ENCODE peak calls at places on chromosome 14, in five cellular contexts. O, Z, Q, G and S are unnamed samples.

GRCh38 chr14:58639842-58640484 is 2.2 kb downstream of the DACT1 start:
- DNase-seq in G (peak), Q (peak), Z (peak), O (peak), S (peak)

GRCh38 chr14:94103554-94104165 is 6.9 kb upstream of the IFI27 start:
- DNase-seq in Q (peak), Z (no peak), O (no peak), G (no peak), S (no peak)

GRCh38 chr14:33943081-33943480 is 7.8 kb downstream of the EGLN3 start:
- DNase-seq in O (no peak), Z (peak), G (peak), Q (no peak), S (no peak)

GRCh38 chr14:65179918-65180724 is 77.8 kb upstream of the MAX start:
- DNase-seq in Z (no peak), G (peak), O (peak), Q (peak), S (no peak)

GRCh38 chr14:50064993-50065392 is 51.4 kb downstream of the VCPKMT start:
- DNase-seq in Z (no peak), Q (peak), G (peak), O (no peak), S (peak)

GRCh38 chr14:37091651-37092050 is 80.8 kb downstream of the SLC25A21 start:
- DNase-seq in Q (no peak), G (no peak), O (no peak), Z (no peak), S (no peak)

GRCh38 chr14:100341301-100342031 is 18.3 kb downstream of the SLC25A47 start:
- DNase-seq in G (peak), Q (peak), Z (peak), O (peak), S (peak)

GRCh38 chr14:43479751-43480150 is 1027.3 kb downstream of the FSCB start:
- DNase-seq in Z (no peak), O (no peak), G (no peak), Q (no peak), S (no peak)

GRCh38 chr14:31297701-31298344 is 90.2 kb upstream of the HECTD1 start:
- DNase-seq in O (no peak), Q (peak), G (no peak), Z (no peak), S (no peak)

GRCh38 chr14:61535470-61535869 is 159.8 kb upstream of the HIF1A start:
- DNase-seq in Q (no peak), G (no peak), O (peak), Z (no peak), S (peak)

GRCh38 chr14:61536661-61537566 is 158.4 kb upstream of the HIF1A start:
- DNase-seq in O (peak), G (no peak), Q (no peak), Z (no peak), S (no peak)

GRCh38 chr14:61538464-61539022 is 156.8 kb upstream of the HIF1A start:
- DNase-seq in G (no peak), Z (no peak), Q (no peak), O (no peak), S (no peak)

GRCh38 chr14:61539631-61540030 is 155.7 kb upstream of the HIF1A start:
- DNase-seq in Z (no peak), G (no peak), O (no peak), Q (no peak), S (no peak)

DNA sequence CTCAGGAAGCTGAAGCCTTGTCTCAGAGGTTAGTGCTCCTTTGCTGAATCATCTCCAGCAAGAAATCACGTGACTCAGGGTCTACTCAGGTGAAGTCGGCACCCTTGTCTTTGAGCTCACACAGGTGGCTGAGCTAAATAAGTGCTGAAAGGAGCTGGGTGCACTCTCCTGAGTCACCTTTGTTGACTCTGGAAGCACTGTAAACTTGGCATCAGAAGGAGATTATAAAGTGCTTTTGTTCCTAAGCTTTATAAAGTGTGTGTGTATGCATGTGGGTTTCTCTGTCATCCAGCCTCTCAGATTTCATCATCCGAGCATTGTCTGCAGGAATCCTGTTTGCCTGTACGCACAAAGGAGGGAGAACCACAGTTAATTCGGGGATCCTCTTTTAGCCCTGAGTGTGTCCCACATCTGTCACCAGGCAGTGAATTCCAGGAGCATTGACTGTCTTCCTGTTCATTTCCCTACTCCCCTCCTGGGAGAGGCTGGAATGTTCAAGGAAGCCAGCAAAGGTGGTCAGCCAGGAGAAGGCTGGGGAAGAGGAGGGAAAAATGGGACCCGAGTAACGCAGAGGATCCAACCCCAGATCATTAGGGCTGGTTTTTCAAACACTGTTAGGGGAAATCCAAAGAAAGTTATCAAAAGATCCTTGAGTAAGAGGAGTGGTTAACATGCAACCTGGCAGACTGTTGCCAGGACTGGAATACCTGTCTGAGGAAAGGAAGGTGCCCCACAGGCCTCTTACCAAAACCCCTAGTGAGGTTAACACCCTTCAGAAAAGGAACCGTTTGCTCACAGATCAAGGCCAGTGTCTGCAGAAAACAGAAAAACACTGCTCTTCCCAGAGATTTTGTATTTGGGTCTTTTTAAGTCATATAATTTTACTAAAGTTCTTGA is 157.5 kb upstream of the HIF1A start:
- DNase-seq in G (peak), Z (no peak), Q (peak), O (peak), S (peak)
- H3K4me3 ChIP-seq in G (no peak), Z (no peak), Q (no peak), O (no peak), S (no peak)

GRCh38 chr14:21095430-21096205 is 2.8 kb downstream of the ZNF219 start:
- DNase-seq in Z (peak), Q (no peak), O (no peak), G (no peak), S (no peak)
- H3K4me3 ChIP-seq in Z (no peak), Q (no peak), O (no peak), G (no peak), S (no peak)

GRCh38 chr14:99265571-99265970 is 6.4 kb downstream of the BCL11B start:
- DNase-seq in Q (no peak), O (no peak), Z (no peak), G (no peak), S (no peak)

GRCh38 chr14:99270491-99271287 is 1.3 kb downstream of the BCL11B start:
- DNase-seq in G (no peak), Z (peak), Q (no peak), O (no peak), S (no peak)

GRCh38 chr14:99266181-99267178 is 5.5 kb downstream of the BCL11B start:
- DNase-seq in Q (peak), O (peak), G (peak), Z (peak), S (peak)

GRCh38 chr14:99268776-99269510 is 3.1 kb downstream of the BCL11B start:
- DNase-seq in G (no peak), Z (no peak), Q (no peak), O (no peak), S (no peak)

DNA sequence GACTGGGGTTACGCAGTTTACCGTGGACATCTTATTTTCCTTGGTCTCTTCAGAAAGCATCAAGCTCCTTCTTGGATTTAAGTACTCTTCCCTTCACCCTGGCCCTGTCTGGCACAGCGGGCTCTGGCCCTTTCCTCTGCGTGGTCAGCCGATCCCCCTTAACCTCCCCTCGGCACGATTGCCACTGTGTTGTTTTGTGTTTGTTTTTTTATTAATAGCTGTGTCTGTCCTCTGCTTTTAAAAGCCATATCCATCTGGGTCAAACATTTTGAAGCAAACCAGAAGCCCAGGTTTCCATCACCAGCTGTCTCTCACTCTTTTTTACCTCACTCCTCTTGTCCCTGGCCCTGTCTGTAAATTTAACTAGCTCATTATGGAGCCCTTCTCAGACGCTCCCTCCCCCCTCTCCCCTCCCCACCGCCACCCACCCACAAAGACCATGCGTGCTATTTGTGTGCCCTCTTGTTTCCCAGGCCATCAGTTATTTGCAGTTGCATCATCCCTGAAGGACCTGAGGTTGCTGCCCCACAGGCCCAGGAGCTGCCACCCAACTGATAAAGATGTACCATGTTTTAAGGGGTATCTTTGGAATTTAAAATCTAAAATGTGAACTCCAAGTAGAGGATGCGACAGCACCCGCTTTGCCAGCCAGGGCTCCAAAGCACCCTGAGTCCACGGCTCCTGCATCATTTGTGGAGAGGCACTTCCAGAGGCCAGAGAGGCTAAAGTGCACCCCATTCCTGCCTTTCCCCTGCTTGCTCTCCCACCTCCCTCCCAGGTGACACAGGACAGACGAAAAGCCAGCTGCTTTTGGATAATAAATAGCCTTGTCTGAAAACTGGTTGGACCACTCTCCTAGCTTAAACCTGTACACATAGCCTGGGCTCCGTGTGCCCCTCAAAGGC is 3.9 kb downstream of the BCL11B start:
- DNase-seq in O (no peak), G (no peak), Q (no peak), Z (no peak), S (no peak)
- H3K4me3 ChIP-seq in O (no peak), G (no peak), Q (no peak), Z (no peak), S (no peak)

DNA sequence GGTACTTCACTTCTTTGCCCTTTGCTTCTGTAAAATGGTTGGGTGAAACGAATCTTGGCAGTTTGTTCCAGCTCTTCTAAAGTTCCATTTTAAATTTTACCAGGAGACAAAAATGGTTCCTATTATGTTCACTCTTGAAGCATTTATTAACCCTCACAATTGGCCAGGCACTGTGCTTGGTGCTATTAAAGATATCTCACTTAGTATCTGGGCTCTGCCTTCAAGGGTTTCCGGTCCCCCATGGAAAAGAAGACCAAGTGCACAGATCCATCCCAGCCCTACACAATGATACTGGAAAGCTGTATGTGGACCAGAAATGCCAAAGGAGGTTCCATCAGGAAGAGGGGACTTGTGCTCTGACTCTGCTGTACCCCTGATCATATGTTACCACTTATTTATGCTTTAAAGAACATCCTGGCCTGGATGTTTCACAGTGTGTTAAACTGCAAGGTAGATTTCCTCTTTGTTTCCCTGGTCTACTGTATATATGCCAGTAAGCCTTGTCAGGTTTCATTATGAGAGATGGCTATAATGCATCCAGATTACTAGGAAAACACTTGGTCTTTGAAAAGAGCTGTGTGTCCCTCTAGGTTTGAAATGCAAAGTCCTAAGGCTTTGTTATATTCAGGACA is 154.8 kb downstream of the PRKCH start:
- DNase-seq in Z (no peak), O (no peak), Q (no peak), G (no peak), S (no peak)
- H3K4me3 ChIP-seq in Z (no peak), O (no peak), Q (no peak), G (no peak), S (no peak)